ENCODE peak calls at places on chromosomes 5 and 9, in ten cellular contexts. R, U, O, K, S, J, B, Z, V and E are unnamed samples. For H3K4me1, the result is how much of the 10 kb centered on the place peaks cover.

GRCh38 chr9:130118841-130119520 is 53.2 kb upstream of the NCS1 start:
- DNase-seq in R (peak), U (no peak), O (no peak), K (no peak), S (no peak), J (no peak), B (no peak), Z (no peak), V (peak), E (no peak)

GRCh38 chr5:68333649-68334549 is 118.3 kb downstream of the PIK3R1 start:
- DNase-seq in R (no peak), U (no peak), O (no peak), K (no peak), S (no peak), J (no peak), B (no peak), Z (no peak), V (peak), E (no peak)

GRCh38 chr5:40842351-40842750 is 1.2 kb downstream of the CARD6 start:
- DNase-seq in R (no peak), U (no peak), O (no peak), K (no peak), S (no peak), J (no peak), B (no peak), Z (no peak), V (no peak), E (no peak)

GRCh38 chr5:143717400-143717799 is 94.6 kb upstream of the HMHB1 start:
- DNase-seq in R (no peak), U (no peak), O (no peak), K (no peak), S (no peak), J (no peak), B (no peak), Z (no peak), V (peak), E (no peak)

GRCh38 chr5:89728750-89729149 is 680.8 kb downstream of the CETN3 start:
- DNase-seq in R (no peak), U (no peak), O (peak), K (peak), S (peak), J (no peak), B (no peak), Z (no peak), V (peak), E (peak)

GRCh38 chr5:87243161-87243877 is 24.4 kb upstream of the RASA1 start:
- DNase-seq in R (no peak), U (no peak), O (no peak), K (no peak), S (no peak), J (no peak), B (no peak), Z (no peak), V (peak), E (no peak)

GRCh38 chr5:50325237-50325832 is 115.8 kb downstream of the EMB start:
- DNase-seq in R (peak), U (no peak), O (no peak), K (no peak), S (no peak), J (no peak), B (no peak), Z (no peak), V (peak), E (no peak)

GRCh38 chr9:6905850-6906375 is 148.1 kb downstream of the KDM4C start:
- DNase-seq in R (no peak), U (no peak), O (no peak), K (no peak), S (no peak), J (no peak), B (no peak), Z (no peak), V (no peak), E (no peak)

GRCh38 chr5:43389679-43390329 is 22.4 kb downstream of the CCL28 start:
- DNase-seq in R (peak), U (no peak), O (peak), K (peak), S (no peak), J (no peak), B (peak), Z (peak), V (peak), E (peak)

GRCh38 chr9:84731696-84732095 is 62.2 kb downstream of the NTRK2 start:
- DNase-seq in R (no peak), U (no peak), O (no peak), K (no peak), S (no peak), J (no peak), B (no peak), Z (no peak), V (no peak), E (no peak)

GRCh38 chr5:111555760-111556159 is 43.4 kb upstream of the STARD4 start:
- DNase-seq in R (no peak), U (no peak), O (no peak), K (no peak), S (no peak), J (no peak), B (no peak), Z (no peak), V (no peak), E (no peak)

GRCh38 chr5:108356286-108356685 is 25.6 kb downstream of the FBXL17 start:
- DNase-seq in R (no peak), U (no peak), O (no peak), K (no peak), S (no peak), J (no peak), B (no peak), Z (no peak), V (no peak), E (no peak)

GRCh38 chr9:2771661-2772060 is 54.4 kb downstream of the KCNV2 start:
- DNase-seq in R (no peak), U (no peak), O (no peak), K (no peak), S (no peak), J (no peak), B (no peak), Z (no peak), V (no peak), E (no peak)

GRCh38 chr5:53645581-53645980 is 85.1 kb downstream of the NDUFS4 start:
- DNase-seq in R (no peak), U (no peak), O (no peak), K (no peak), S (no peak), J (no peak), B (no peak), Z (no peak), V (no peak), E (no peak)

GRCh38 chr9:33719581-33720374 is 75.6 kb upstream of the PRSS3 start:
- DNase-seq in R (peak), U (peak), O (no peak), K (no peak), S (no peak), J (peak), B (no peak), Z (peak), V (no peak), E (no peak)

GRCh38 chr9:93471135-93471534 is 17.8 kb upstream of the FAM120AOS start:
- DNase-seq in R (no peak), U (no peak), O (no peak), K (no peak), S (no peak), J (no peak), B (no peak), Z (no peak), V (peak), E (no peak)

GRCh38 chr9:121887553-121888437 is 205.3 kb downstream of the TTLL11 start:
- DNase-seq in R (no peak), U (no peak), O (no peak), K (no peak), S (no peak), J (no peak), B (no peak), Z (no peak), V (no peak), E (no peak)

GRCh38 chr9:136845465-136846261 is 3.4 kb downstream of the AJM1 start:
- DNase-seq in R (no peak), U (no peak), O (no peak), K (no peak), S (no peak), J (no peak), B (no peak), Z (no peak), V (no peak), E (no peak)

GRCh38 chr9:136847827-136848392 is 1.3 kb upstream of the PHPT1 start:
- DNase-seq in R (peak), U (peak), O (peak), K (peak), S (peak), J (peak), B (no peak), Z (peak), V (peak), E (peak)

GRCh38 chr9:136848393-136849037 is 694 bp upstream of the PHPT1 start:
- DNase-seq in R (peak), U (peak), O (no peak), K (no peak), S (no peak), J (peak), B (no peak), Z (peak), V (no peak), E (no peak)

GRCh38 chr9:136846376-136847064 is 2.7 kb upstream of the PHPT1 start:
- DNase-seq in R (no peak), U (no peak), O (no peak), K (no peak), S (no peak), J (peak), B (no peak), Z (no peak), V (no peak), E (no peak)

DNA sequence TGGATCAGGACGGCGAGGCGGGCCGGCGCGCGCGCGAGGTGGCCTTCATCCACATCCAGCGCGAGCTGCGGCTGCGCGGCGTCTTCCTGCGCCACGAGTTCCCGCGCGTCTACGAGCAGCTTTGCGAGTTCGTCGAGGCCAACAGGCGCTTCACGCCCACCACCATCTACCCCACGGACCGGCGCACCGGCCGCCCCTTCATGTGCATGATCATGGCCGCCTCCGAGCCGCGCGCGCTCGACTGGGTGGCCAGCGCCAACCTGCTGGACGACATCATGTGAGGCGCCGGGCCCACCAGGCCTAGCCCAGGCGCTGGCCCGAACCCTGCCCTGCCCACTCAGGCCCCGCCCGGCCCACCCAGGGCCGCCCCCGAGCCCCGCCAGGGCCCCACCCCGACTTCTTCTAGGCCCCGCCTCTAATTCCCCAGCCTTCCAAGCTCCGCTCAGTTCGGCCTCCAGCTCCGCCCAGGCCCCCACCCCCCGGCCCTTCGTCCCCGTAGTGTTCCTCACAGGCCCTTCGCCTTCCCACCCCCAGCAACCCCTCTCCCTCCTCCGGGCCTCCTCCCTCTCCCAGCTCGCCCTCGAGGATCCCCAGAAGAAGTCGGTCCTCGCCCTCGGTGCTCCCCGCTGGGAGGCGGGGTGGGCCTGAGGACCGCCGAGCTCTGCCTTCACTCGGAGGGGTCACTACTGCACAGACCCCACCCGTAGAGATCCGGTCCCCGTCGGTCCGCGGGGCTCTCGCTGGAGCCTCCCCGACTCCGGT is 2.0 kb upstream of the PHPT1 start:
- DNase-seq in R (peak), U (peak), O (no peak), K (no peak), S (peak), J (peak), B (no peak), Z (peak), V (peak), E (no peak)
- H3K4me1 ChIP-seq in R (under half), U (under half), O (under half), K (under half), S (under half), J (under half), B (under half), Z (half or more), V (under half), E (half or more)

GRCh38 chr9:120183615-120184014 is 396.4 kb downstream of the CDK5RAP2 start:
- DNase-seq in R (peak), U (no peak), O (no peak), K (no peak), S (no peak), J (no peak), B (no peak), Z (no peak), V (no peak), E (no peak)

GRCh38 chr9:120177121-120177520 is 402.8 kb downstream of the CDK5RAP2 start:
- DNase-seq in R (no peak), U (no peak), O (no peak), K (no peak), S (no peak), J (no peak), B (no peak), Z (no peak), V (no peak), E (no peak)

GRCh38 chr9:120186276-120186675 is 393.7 kb downstream of the CDK5RAP2 start:
- DNase-seq in R (no peak), U (no peak), O (no peak), K (no peak), S (no peak), J (no peak), B (no peak), Z (no peak), V (no peak), E (no peak)

GRCh38 chr9:120184266-120184665 is 395.7 kb downstream of the CDK5RAP2 start:
- DNase-seq in R (no peak), U (no peak), O (no peak), K (no peak), S (no peak), J (no peak), B (no peak), Z (no peak), V (no peak), E (no peak)

GRCh38 chr9:120182011-120182410 is 398.0 kb downstream of the CDK5RAP2 start:
- DNase-seq in R (no peak), U (no peak), O (no peak), K (no peak), S (no peak), J (no peak), B (no peak), Z (no peak), V (no peak), E (no peak)
- TF ChIP-seq CTCF in R (no peak), U (no peak), O (no peak), K (no peak), S (no peak), J (no peak), B (no peak), Z (no peak), V (no peak), E (no peak)

GRCh38 chr5:141559481-141559880 is 59.3 kb downstream of the DIAPH1 start:
- DNase-seq in R (no peak), U (no peak), O (no peak), K (no peak), S (no peak), J (no peak), B (no peak), Z (no peak), V (peak), E (no peak)

GRCh38 chr5:141557681-141558136 is 61.1 kb downstream of the DIAPH1 start:
- DNase-seq in R (peak), U (peak), O (peak), K (peak), S (peak), J (peak), B (peak), Z (peak), V (peak), E (peak)

GRCh38 chr5:141558150-141558549 is 60.6 kb downstream of the DIAPH1 start:
- DNase-seq in R (no peak), U (no peak), O (no peak), K (no peak), S (no peak), J (no peak), B (no peak), Z (no peak), V (peak), E (no peak)

GRCh38 chr5:141560141-141560540 is 58.7 kb downstream of the DIAPH1 start:
- DNase-seq in R (no peak), U (no peak), O (no peak), K (no peak), S (no peak), J (no peak), B (no peak), Z (no peak), V (peak), E (no peak)

GRCh38 chr5:141560725-141561483 is 57.9 kb downstream of the DIAPH1 start:
- DNase-seq in R (peak), U (peak), O (peak), K (peak), S (peak), J (peak), B (peak), Z (peak), V (peak), E (peak)
- H3K4me3 ChIP-seq in R (peak), U (no peak), O (no peak), K (no peak), S (peak), J (no peak), B (peak), Z (no peak), V (peak), E (peak)

GRCh38 chr9:71758277-71758676 is 10.0 kb downstream of the CEMIP2 start:
- DNase-seq in R (no peak), U (no peak), O (no peak), K (no peak), S (no peak), J (no peak), B (no peak), Z (no peak), V (no peak), E (no peak)
- H3K4me1 ChIP-seq in R (half or more), U (under half), O (under half), K (under half), S (under half), J (under half), B (under half), Z (under half), V (under half), E (under half)

DNA sequence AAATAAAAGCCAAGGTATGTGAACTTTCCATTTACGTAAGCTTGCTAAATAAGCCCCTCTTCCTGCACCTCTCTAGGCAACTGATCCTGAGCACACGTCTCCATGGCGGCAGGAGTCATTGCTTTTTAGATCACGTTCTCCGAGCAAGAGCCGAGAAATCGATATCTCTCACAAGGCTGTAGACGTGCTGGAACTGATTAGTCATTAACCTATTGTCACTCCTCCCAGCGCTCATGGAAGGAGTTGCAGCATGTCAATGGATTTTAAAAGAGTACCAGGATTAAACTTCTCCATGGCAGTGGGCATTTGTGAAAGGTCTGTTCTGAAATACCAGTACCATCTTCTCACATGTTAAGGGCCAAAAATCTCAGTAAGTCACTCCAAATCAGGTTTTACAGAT is 4.7 kb upstream of the ADCY2 start:
- DNase-seq in R (peak), U (no peak), O (no peak), K (no peak), S (no peak), J (no peak), B (no peak), Z (peak), V (peak), E (no peak)
- TF ChIP-seq CTCF in R (peak), U (no peak), O (no peak), K (no peak), S (peak), J (no peak), B (peak), Z (no peak), V (peak), E (no peak)

DNA sequence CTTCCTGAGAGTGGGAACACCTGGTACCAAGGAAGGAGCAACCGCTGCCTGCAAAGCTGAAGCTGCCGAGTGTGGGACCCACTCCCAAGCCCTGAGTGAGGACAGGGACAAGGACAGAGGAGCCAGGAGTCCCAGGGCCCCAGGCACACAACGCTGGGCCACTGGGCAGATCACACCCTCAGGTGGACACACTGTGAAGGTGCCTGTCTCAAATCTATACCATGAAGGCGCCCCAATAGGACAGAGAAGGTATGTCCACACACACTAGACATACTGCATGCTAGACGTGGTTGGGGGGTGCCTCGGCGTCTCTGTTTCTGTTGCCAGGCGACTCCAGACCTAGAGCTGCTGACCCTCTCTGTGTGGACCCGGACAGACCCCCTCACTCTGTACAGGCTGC is 60.9 kb downstream of the ROR2 start:
- DNase-seq in R (no peak), U (no peak), O (no peak), K (no peak), S (no peak), J (no peak), B (no peak), Z (no peak), V (no peak), E (no peak)
- H3K4me3 ChIP-seq in R (no peak), U (no peak), O (no peak), K (no peak), S (no peak), J (no peak), B (no peak), Z (no peak), V (no peak), E (no peak)

GRCh38 chr9:76655970-76656369 is 108.3 kb upstream of the PCA3 start:
- DNase-seq in R (no peak), U (no peak), O (no peak), K (no peak), S (no peak), J (no peak), B (no peak), Z (no peak), V (peak), E (no peak)
- H3K4me1 ChIP-seq in R (under half), U (under half), O (under half), K (under half), S (under half), J (under half), B (under half), Z (under half), V (under half), E (under half)

DNA sequence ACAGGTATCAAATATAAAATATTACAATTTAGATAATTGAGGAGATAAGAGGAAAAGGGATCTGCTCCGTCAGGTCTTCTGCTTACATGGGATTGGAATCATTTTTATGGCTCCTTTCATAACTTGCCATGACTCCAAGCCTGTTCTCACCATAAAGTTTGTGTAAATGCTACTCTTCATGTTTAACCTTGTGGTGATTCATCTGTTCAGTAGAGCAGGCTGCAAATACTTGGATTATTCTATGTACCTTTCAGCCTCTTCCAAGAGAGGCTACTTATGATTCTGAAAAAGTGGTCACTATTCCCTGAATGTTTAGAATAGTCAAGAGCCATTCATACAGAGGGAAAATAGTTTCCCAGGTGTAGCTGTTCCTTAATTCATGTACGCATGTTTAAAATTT is 66.9 kb downstream of the SLC44A1 start:
- DNase-seq in R (no peak), U (no peak), O (no peak), K (no peak), S (no peak), J (no peak), B (no peak), Z (no peak), V (no peak), E (no peak)
- TF ChIP-seq CTCF in R (no peak), U (no peak), O (no peak), K (no peak), S (no peak), J (no peak), B (no peak), Z (no peak), V (no peak), E (no peak)